ENCODE peak calls at places on chromosomes 12 and 14, in ten cellular contexts. P, J, M, N, I, L, R, D, F and B are unnamed samples.

GRCh38 chr14:64788706-64789105 is 84.5 kb downstream of the PLEKHG3 start:
- DNase-seq in P (no peak), J (no peak), M (no peak), N (peak), I (peak), L (no peak), R (no peak), D (no peak), F (no peak), B (no peak)

GRCh38 chr12:110576504-110576903 is 6.6 kb downstream of the PPTC7 start:
- DNase-seq in P (no peak), J (no peak), M (no peak), N (no peak), I (no peak), L (no peak), R (no peak), D (no peak), F (no peak), B (no peak)

GRCh38 chr12:124754949-124755800 is 108.5 kb downstream of the SCARB1 start:
- DNase-seq in P (peak), J (peak), M (peak), N (peak), I (peak), L (no peak), R (no peak), D (peak), F (peak), B (peak)

GRCh38 chr12:130557201-130557600 is 158.9 kb downstream of the RIMBP2 start:
- DNase-seq in P (no peak), J (no peak), M (no peak), N (no peak), I (no peak), L (no peak), R (no peak), D (no peak), F (no peak), B (no peak)

GRCh38 chr14:42855159-42855558 is 1248.5 kb downstream of the LRFN5 start:
- DNase-seq in P (no peak), J (no peak), M (no peak), N (no peak), I (no peak), L (no peak), R (no peak), D (no peak), F (no peak), B (no peak)

GRCh38 chr14:102962111-102962627 is 39.7 kb downstream of the AMN start:
- DNase-seq in P (no peak), J (no peak), M (no peak), N (no peak), I (no peak), L (no peak), R (no peak), D (no peak), F (no peak), B (no peak)

GRCh38 chr12:128266559-128267245 is at the start of gene TMEM132C:
- DNase-seq in P (no peak), J (peak), M (peak), N (peak), I (no peak), L (no peak), R (no peak), D (no peak), F (no peak), B (no peak)

GRCh38 chr14:34912182-34912581 is 37.0 kb upstream of the BAZ1A start:
- DNase-seq in P (no peak), J (no peak), M (no peak), N (no peak), I (no peak), L (no peak), R (no peak), D (no peak), F (no peak), B (no peak)

GRCh38 chr12:28320353-28320752 is 130.1 kb downstream of the CCDC91 start:
- DNase-seq in P (no peak), J (no peak), M (no peak), N (no peak), I (no peak), L (no peak), R (no peak), D (no peak), F (no peak), B (no peak)

GRCh38 chr12:106032141-106032925 is 106.4 kb downstream of the NUAK1 start:
- DNase-seq in P (no peak), J (no peak), M (no peak), N (no peak), I (no peak), L (no peak), R (no peak), D (no peak), F (no peak), B (no peak)